ENCODE peak calls at places on chromosomes 6 and 20, in four cellular contexts. One of them, this sample, is unnamed.

GRCh38 chr6:167311286-167311685 is 13.6 kb upstream of the TTLL2 start:
- DNase-seq in heart left ventricle: no peak
- DNase-seq in NCI-H1694: no peak
- DNase-seq in NCI-H82: no peak
- DNase-seq in this sample: no peak

GRCh38 chr20:17605131-17605660 is 35.3 kb downstream of the DSTN start:
- DNase-seq in NCI-H1694: no peak
- DNase-seq in NCI-H82: no peak
- DNase-seq in heart left ventricle: no peak
- DNase-seq in this sample: no peak

GRCh38 chr6:87714093-87714809 is 12.2 kb upstream of the AKIRIN2 start:
- DNase-seq in NCI-H82: no peak
- DNase-seq in heart left ventricle: no peak
- DNase-seq in NCI-H1694: no peak
- DNase-seq in this sample: no peak

GRCh38 chr6:87945181-87945580 is 102.5 kb upstream of the SPACA1 start:
- DNase-seq in NCI-H1694: peak; percentile 53
- DNase-seq in heart left ventricle: no peak
- DNase-seq in NCI-H82: peak; percentile 39
- DNase-seq in this sample: no peak

GRCh38 chr20:18666803-18667460 is 79.1 kb downstream of the DTD1 start:
- DNase-seq in NCI-H82: no peak
- DNase-seq in NCI-H1694: no peak
- DNase-seq in heart left ventricle: no peak
- DNase-seq in this sample: no peak

GRCh38 chr6:150298029-150298380 is 70.8 kb upstream of the IYD start:
- DNase-seq in heart left ventricle: no peak
- DNase-seq in NCI-H82: no peak
- DNase-seq in NCI-H1694: no peak
- DNase-seq in this sample: no peak

GRCh38 chr20:59776626-59777320 is 156.7 kb downstream of the SYCP2 start:
- DNase-seq in NCI-H1694: no peak
- DNase-seq in heart left ventricle: no peak
- DNase-seq in NCI-H82: peak; percentile 96
- DNase-seq in this sample: no peak

GRCh38 chr20:8624046-8624445 is 444.8 kb upstream of the PLCB4 start:
- DNase-seq in NCI-H1694: no peak
- DNase-seq in heart left ventricle: no peak
- DNase-seq in NCI-H82: peak; percentile 39
- DNase-seq in this sample: no peak

GRCh38 chr20:58169441-58169840 is 59.0 kb downstream of the ANKRD60 start:
- DNase-seq in heart left ventricle: no peak
- DNase-seq in NCI-H1694: no peak
- DNase-seq in NCI-H82: no peak
- DNase-seq in this sample: no peak

GRCh38 chr6:20687494-20687893 is 153.2 kb downstream of the CDKAL1 start:
- DNase-seq in NCI-H1694: peak; percentile 41
- DNase-seq in heart left ventricle: no peak
- DNase-seq in NCI-H82: peak; percentile 80
- DNase-seq in this sample: no peak

GRCh38 chr6:166366921-166367320 is 15.8 kb downstream of the MPC1 start:
- DNase-seq in NCI-H82: no peak
- DNase-seq in NCI-H1694: no peak
- DNase-seq in heart left ventricle: peak; percentile 52
- DNase-seq in this sample: no peak

This sample was measured in right lobe of liver.